ENCODE peak calls at places on chromosomes 13 and 19, in six cellular contexts. One of them, this sample, is unnamed.

GRCh38 chr19:17830567-17831418 is 9.5 kb upstream of the INSL3 start:
- DNase-seq in fibroblast of lung: peak
- DNase-seq in colonic mucosa: peak
- DNase-seq in cardiac muscle cell: peak
- DNase-seq in CD8-positive, alpha-beta T cell: peak
- DNase-seq in astrocyte of the cerebellum: no peak
- DNase-seq in this sample: no peak

GRCh38 chr13:89726690-89727435 is 1620.6 kb upstream of the MIR17HG start:
- DNase-seq in cardiac muscle cell: no peak
- DNase-seq in colonic mucosa: no peak
- DNase-seq in astrocyte of the cerebellum: peak
- DNase-seq in CD8-positive, alpha-beta T cell: no peak
- DNase-seq in fibroblast of lung: peak
- DNase-seq in this sample: no peak

GRCh38 chr13:64273780-64274179 is 2858.1 kb upstream of the PCDH20 start:
- DNase-seq in cardiac muscle cell: no peak
- DNase-seq in astrocyte of the cerebellum: no peak
- DNase-seq in colonic mucosa: no peak
- DNase-seq in CD8-positive, alpha-beta T cell: no peak
- DNase-seq in fibroblast of lung: no peak
- DNase-seq in this sample: no peak

GRCh38 chr19:4058696-4059492 is 7.8 kb downstream of the ZBTB7A start:
- DNase-seq in cardiac muscle cell: no peak
- DNase-seq in CD8-positive, alpha-beta T cell: no peak
- DNase-seq in colonic mucosa: peak
- DNase-seq in astrocyte of the cerebellum: no peak
- DNase-seq in fibroblast of lung: no peak
- DNase-seq in this sample: no peak

GRCh38 chr19:32642771-32643170 is 32.2 kb downstream of the ANKRD27 start:
- DNase-seq in cardiac muscle cell: no peak
- DNase-seq in fibroblast of lung: no peak
- DNase-seq in CD8-positive, alpha-beta T cell: peak
- DNase-seq in colonic mucosa: no peak
- DNase-seq in astrocyte of the cerebellum: no peak
- DNase-seq in this sample: no peak

GRCh38 chr13:50449465-50449864 is 394.0 kb downstream of the DLEU7 start:
- DNase-seq in CD8-positive, alpha-beta T cell: no peak
- DNase-seq in colonic mucosa: no peak
- DNase-seq in fibroblast of lung: no peak
- DNase-seq in cardiac muscle cell: no peak
- DNase-seq in astrocyte of the cerebellum: no peak
- DNase-seq in this sample: no peak

GRCh38 chr19:35789195-35789977 is 14.0 kb downstream of the ARHGAP33 start:
- DNase-seq in cardiac muscle cell: no peak
- DNase-seq in fibroblast of lung: no peak
- DNase-seq in astrocyte of the cerebellum: no peak
- DNase-seq in colonic mucosa: no peak
- DNase-seq in CD8-positive, alpha-beta T cell: no peak
- DNase-seq in this sample: no peak

GRCh38 chr19:6211632-6212402 is 68.0 kb downstream of the MLLT1 start:
- DNase-seq in colonic mucosa: no peak
- DNase-seq in astrocyte of the cerebellum: no peak
- DNase-seq in fibroblast of lung: no peak
- DNase-seq in CD8-positive, alpha-beta T cell: no peak
- DNase-seq in cardiac muscle cell: no peak
- DNase-seq in this sample: no peak

GRCh38 chr13:27878274-27878673 is 41.5 kb upstream of the PDX1 start:
- DNase-seq in fibroblast of lung: no peak
- DNase-seq in astrocyte of the cerebellum: no peak
- DNase-seq in CD8-positive, alpha-beta T cell: no peak
- DNase-seq in colonic mucosa: no peak
- DNase-seq in cardiac muscle cell: no peak
- DNase-seq in this sample: no peak

GRCh38 chr13:106480511-106480910 is 55.0 kb downstream of the EFNB2 start:
- DNase-seq in astrocyte of the cerebellum: no peak
- DNase-seq in CD8-positive, alpha-beta T cell: no peak
- DNase-seq in cardiac muscle cell: no peak
- DNase-seq in fibroblast of lung: no peak
- DNase-seq in colonic mucosa: no peak
- DNase-seq in this sample: no peak

GRCh38 chr19:38719761-38720558 is 24.3 kb downstream of the CAPN12 start:
- DNase-seq in colonic mucosa: no peak
- DNase-seq in CD8-positive, alpha-beta T cell: no peak
- DNase-seq in fibroblast of lung: peak
- DNase-seq in cardiac muscle cell: no peak
- DNase-seq in astrocyte of the cerebellum: peak
- DNase-seq in this sample: no peak

GRCh38 chr13:106138620-106139019 is 396.8 kb downstream of the EFNB2 start:
- DNase-seq in fibroblast of lung: no peak
- DNase-seq in cardiac muscle cell: no peak
- DNase-seq in colonic mucosa: no peak
- DNase-seq in astrocyte of the cerebellum: no peak
- DNase-seq in CD8-positive, alpha-beta T cell: no peak
- DNase-seq in this sample: no peak

GRCh38 chr19:39208175-39208795 is 4.2 kb upstream of the SYCN start:
- DNase-seq in cardiac muscle cell: no peak
- DNase-seq in fibroblast of lung: no peak
- DNase-seq in astrocyte of the cerebellum: no peak
- DNase-seq in CD8-positive, alpha-beta T cell: no peak
- DNase-seq in colonic mucosa: no peak
- DNase-seq in this sample: no peak

GRCh38 chr19:6352381-6353165 is 8.8 kb upstream of the CLPP start:
- DNase-seq in CD8-positive, alpha-beta T cell: no peak
- DNase-seq in colonic mucosa: no peak
- DNase-seq in cardiac muscle cell: no peak
- DNase-seq in astrocyte of the cerebellum: no peak
- DNase-seq in fibroblast of lung: no peak
- DNase-seq in this sample: no peak

GRCh38 chr19:13842294-13843103 is 34.4 kb upstream of the NANOS3 start:
- DNase-seq in CD8-positive, alpha-beta T cell: peak
- DNase-seq in fibroblast of lung: peak
- DNase-seq in cardiac muscle cell: peak
- DNase-seq in colonic mucosa: peak
- DNase-seq in astrocyte of the cerebellum: no peak
- DNase-seq in this sample: peak
- TF ChIP-seq CTCF in CD8-positive, alpha-beta T cell: no peak
- TF ChIP-seq CTCF in fibroblast of lung: no peak
- TF ChIP-seq CTCF in cardiac muscle cell: no peak
- TF ChIP-seq CTCF in colonic mucosa: no peak
- TF ChIP-seq CTCF in astrocyte of the cerebellum: no peak
- TF ChIP-seq CTCF in this sample: no peak

GRCh38 chr13:114145722-114146121 is 13.3 kb upstream of the RASA3 start:
- DNase-seq in astrocyte of the cerebellum: no peak
- DNase-seq in CD8-positive, alpha-beta T cell: no peak
- DNase-seq in fibroblast of lung: no peak
- DNase-seq in cardiac muscle cell: no peak
- DNase-seq in colonic mucosa: no peak
- DNase-seq in this sample: no peak

GRCh38 chr13:114142640-114143490 is 10.4 kb upstream of the RASA3 start:
- DNase-seq in astrocyte of the cerebellum: no peak
- DNase-seq in colonic mucosa: peak
- DNase-seq in fibroblast of lung: no peak
- DNase-seq in cardiac muscle cell: no peak
- DNase-seq in CD8-positive, alpha-beta T cell: peak
- DNase-seq in this sample: no peak

GRCh38 chr13:114144606-114145244 is 12.3 kb upstream of the RASA3 start:
- DNase-seq in fibroblast of lung: no peak
- DNase-seq in cardiac muscle cell: no peak
- DNase-seq in CD8-positive, alpha-beta T cell: no peak
- DNase-seq in colonic mucosa: no peak
- DNase-seq in astrocyte of the cerebellum: no peak
- DNase-seq in this sample: no peak

GRCh38 chr13:114145256-114145655 is 12.8 kb upstream of the RASA3 start:
- DNase-seq in cardiac muscle cell: no peak
- DNase-seq in fibroblast of lung: no peak
- DNase-seq in astrocyte of the cerebellum: no peak
- DNase-seq in CD8-positive, alpha-beta T cell: no peak
- DNase-seq in colonic mucosa: no peak
- DNase-seq in this sample: no peak

GRCh38 chr13:114143806-114144605 is 11.6 kb upstream of the RASA3 start:
- DNase-seq in astrocyte of the cerebellum: no peak
- DNase-seq in CD8-positive, alpha-beta T cell: peak
- DNase-seq in cardiac muscle cell: peak
- DNase-seq in fibroblast of lung: no peak
- DNase-seq in colonic mucosa: no peak
- DNase-seq in this sample: peak
- TF ChIP-seq CTCF in astrocyte of the cerebellum: peak
- TF ChIP-seq CTCF in CD8-positive, alpha-beta T cell: peak
- TF ChIP-seq CTCF in cardiac muscle cell: peak
- TF ChIP-seq CTCF in fibroblast of lung: no peak
- TF ChIP-seq CTCF in colonic mucosa: no peak
- TF ChIP-seq CTCF in this sample: no peak

GRCh38 chr13:43473437-43473836 is 313.3 kb downstream of the ENOX1 start:
- DNase-seq in astrocyte of the cerebellum: no peak
- DNase-seq in CD8-positive, alpha-beta T cell: no peak
- DNase-seq in fibroblast of lung: no peak
- DNase-seq in colonic mucosa: no peak
- DNase-seq in cardiac muscle cell: peak
- DNase-seq in this sample: no peak
- TF ChIP-seq CTCF in astrocyte of the cerebellum: no peak
- TF ChIP-seq CTCF in CD8-positive, alpha-beta T cell: no peak
- TF ChIP-seq CTCF in fibroblast of lung: no peak
- TF ChIP-seq CTCF in colonic mucosa: no peak
- TF ChIP-seq CTCF in cardiac muscle cell: no peak
- TF ChIP-seq CTCF in this sample: no peak

GRCh38 chr13:30256713-30257432 is 50.5 kb downstream of the KATNAL1 start:
- DNase-seq in colonic mucosa: no peak
- DNase-seq in fibroblast of lung: no peak
- DNase-seq in CD8-positive, alpha-beta T cell: no peak
- DNase-seq in astrocyte of the cerebellum: no peak
- DNase-seq in cardiac muscle cell: peak
- DNase-seq in this sample: no peak
- TF ChIP-seq CTCF in colonic mucosa: no peak
- TF ChIP-seq CTCF in fibroblast of lung: no peak
- TF ChIP-seq CTCF in CD8-positive, alpha-beta T cell: no peak
- TF ChIP-seq CTCF in astrocyte of the cerebellum: no peak
- TF ChIP-seq CTCF in cardiac muscle cell: no peak
- TF ChIP-seq CTCF in this sample: no peak

GRCh38 chr13:32911506-32911905 is 104.7 kb upstream of the KL start:
- DNase-seq in colonic mucosa: no peak
- DNase-seq in fibroblast of lung: no peak
- DNase-seq in astrocyte of the cerebellum: no peak
- DNase-seq in cardiac muscle cell: peak
- DNase-seq in CD8-positive, alpha-beta T cell: no peak
- DNase-seq in this sample: no peak
- TF ChIP-seq CTCF in colonic mucosa: peak
- TF ChIP-seq CTCF in fibroblast of lung: peak
- TF ChIP-seq CTCF in astrocyte of the cerebellum: peak
- TF ChIP-seq CTCF in cardiac muscle cell: peak
- TF ChIP-seq CTCF in CD8-positive, alpha-beta T cell: no peak
- TF ChIP-seq CTCF in this sample: no peak

GRCh38 chr19:46428278-46429141 is at the start of gene PNMA8C:
- DNase-seq in CD8-positive, alpha-beta T cell: peak
- DNase-seq in cardiac muscle cell: peak
- DNase-seq in fibroblast of lung: peak
- DNase-seq in colonic mucosa: no peak
- DNase-seq in astrocyte of the cerebellum: no peak
- DNase-seq in this sample: no peak

GRCh38 chr19:46435009-46435408 is 6.3 kb upstream of the PNMA8C start:
- DNase-seq in colonic mucosa: no peak
- DNase-seq in cardiac muscle cell: no peak
- DNase-seq in astrocyte of the cerebellum: no peak
- DNase-seq in CD8-positive, alpha-beta T cell: no peak
- DNase-seq in fibroblast of lung: no peak
- DNase-seq in this sample: no peak

GRCh38 chr19:46429999-46430398 is 1.3 kb upstream of the PNMA8C start:
- DNase-seq in fibroblast of lung: no peak
- DNase-seq in CD8-positive, alpha-beta T cell: no peak
- DNase-seq in cardiac muscle cell: no peak
- DNase-seq in colonic mucosa: no peak
- DNase-seq in astrocyte of the cerebellum: no peak
- DNase-seq in this sample: no peak

GRCh38 chr19:46427518-46427917 is 1.2 kb downstream of the PNMA8C start:
- DNase-seq in fibroblast of lung: no peak
- DNase-seq in CD8-positive, alpha-beta T cell: no peak
- DNase-seq in cardiac muscle cell: no peak
- DNase-seq in colonic mucosa: no peak
- DNase-seq in astrocyte of the cerebellum: no peak
- DNase-seq in this sample: no peak

GRCh38 chr19:46431824-46432223 is 3.1 kb upstream of the PNMA8C start:
- DNase-seq in cardiac muscle cell: peak
- DNase-seq in astrocyte of the cerebellum: no peak
- DNase-seq in fibroblast of lung: no peak
- DNase-seq in colonic mucosa: no peak
- DNase-seq in CD8-positive, alpha-beta T cell: no peak
- DNase-seq in this sample: no peak
- TF ChIP-seq CTCF in cardiac muscle cell: peak
- TF ChIP-seq CTCF in astrocyte of the cerebellum: no peak
- TF ChIP-seq CTCF in fibroblast of lung: no peak
- TF ChIP-seq CTCF in colonic mucosa: no peak
- TF ChIP-seq CTCF in CD8-positive, alpha-beta T cell: no peak
- TF ChIP-seq CTCF in this sample: no peak

GRCh38 chr13:113821847-113822246 is 42.0 kb downstream of the GAS6 start:
- DNase-seq in CD8-positive, alpha-beta T cell: no peak
- DNase-seq in colonic mucosa: no peak
- DNase-seq in fibroblast of lung: no peak
- DNase-seq in astrocyte of the cerebellum: no peak
- DNase-seq in cardiac muscle cell: no peak
- DNase-seq in this sample: no peak

GRCh38 chr13:113822266-113822665 is 41.6 kb downstream of the GAS6 start:
- DNase-seq in astrocyte of the cerebellum: no peak
- DNase-seq in fibroblast of lung: no peak
- DNase-seq in cardiac muscle cell: no peak
- DNase-seq in colonic mucosa: no peak
- DNase-seq in CD8-positive, alpha-beta T cell: no peak
- DNase-seq in this sample: no peak

GRCh38 chr13:113819341-113819730 is 44.5 kb downstream of the GAS6 start:
- DNase-seq in colonic mucosa: no peak
- DNase-seq in CD8-positive, alpha-beta T cell: no peak
- DNase-seq in astrocyte of the cerebellum: no peak
- DNase-seq in cardiac muscle cell: no peak
- DNase-seq in fibroblast of lung: no peak
- DNase-seq in this sample: no peak

GRCh38 chr13:113819731-113820715 is 43.9 kb downstream of the GAS6 start:
- DNase-seq in CD8-positive, alpha-beta T cell: no peak
- DNase-seq in cardiac muscle cell: no peak
- DNase-seq in astrocyte of the cerebellum: no peak
- DNase-seq in fibroblast of lung: no peak
- DNase-seq in colonic mucosa: no peak
- DNase-seq in this sample: no peak

GRCh38 chr13:113820813-113821651 is 42.8 kb downstream of the GAS6 start:
- DNase-seq in colonic mucosa: no peak
- DNase-seq in cardiac muscle cell: no peak
- DNase-seq in fibroblast of lung: peak
- DNase-seq in CD8-positive, alpha-beta T cell: no peak
- DNase-seq in astrocyte of the cerebellum: peak
- DNase-seq in this sample: no peak
- TF ChIP-seq CTCF in colonic mucosa: no peak
- TF ChIP-seq CTCF in cardiac muscle cell: peak
- TF ChIP-seq CTCF in fibroblast of lung: no peak
- TF ChIP-seq CTCF in CD8-positive, alpha-beta T cell: no peak
- TF ChIP-seq CTCF in astrocyte of the cerebellum: no peak
- TF ChIP-seq CTCF in this sample: no peak